ENCODE peak calls at places on chromosomes 4 and X, in four cellular contexts. F is HCT116, Q is GM12878, C is H1. P is an unnamed sample.

GRCh38 chr4:30555778-30556177 is 164.4 kb upstream of the PCDH7 start:
- DNase-seq in C (no peak), Q (no peak), F (no peak), P (no peak)

GRCh38 chr4:8917321-8917811 is 45.7 kb upstream of the HMX1 start:
- DNase-seq in Q (no peak), C (peak), F (no peak), P (no peak)

GRCh38 chrX:94058728-94059382 is 384.8 kb downstream of the FAM133A start:
- DNase-seq in F (no peak), C (no peak), Q (no peak), P (peak)

GRCh38 chr4:30437316-30437715 is 282.9 kb upstream of the PCDH7 start:
- DNase-seq in Q (no peak), C (no peak), F (no peak), P (no peak)

GRCh38 chr4:138114434-138114833 is 127.7 kb downstream of the SLC7A11 start:
- DNase-seq in C (no peak), F (no peak), Q (peak), P (no peak)

GRCh38 chrX:42128020-42128419 is 204.7 kb upstream of the CASK start:
- DNase-seq in C (no peak), Q (no peak), F (no peak), P (no peak)

GRCh38 chr4:132108784-132109183 is 1040.3 kb upstream of the PCDH10 start:
- DNase-seq in C (no peak), Q (no peak), F (no peak), P (no peak)

GRCh38 chrX:136528645-136529315 is 3.2 kb upstream of the VGLL1 start:
- DNase-seq in C (peak), Q (no peak), F (no peak), P (no peak)

GRCh38 chrX:136065044-136065671 is 79.9 kb downstream of the SLC9A6 start:
- DNase-seq in Q (no peak), C (no peak), F (no peak), P (peak)

GRCh38 chr4:165874072-165874798 is 1.2 kb downstream of the TLL1 start:
- DNase-seq in C (peak), F (no peak), Q (no peak), P (no peak)
- TF ChIP-seq SRF in C (no peak), F (no peak), Q (no peak), P (no peak)

GRCh38 chrX:20463296-20464075 is 196.8 kb upstream of the RPS6KA3 start:
- DNase-seq in F (no peak), Q (no peak), C (no peak), P (no peak)
- TF ChIP-seq SRF in F (no peak), Q (no peak), C (no peak), P (no peak)

GRCh38 chrX:100830547-100830946 is 10.4 kb downstream of the CSTF2 start:
- DNase-seq in C (no peak), F (no peak), Q (peak), P (no peak)

GRCh38 chrX:100830143-100830542 is 10.0 kb downstream of the CSTF2 start:
- DNase-seq in C (no peak), F (no peak), Q (no peak), P (no peak)

GRCh38 chrX:100831219-100831946 is 11.2 kb downstream of the CSTF2 start:
- DNase-seq in Q (no peak), C (no peak), F (no peak), P (no peak)

DNA sequence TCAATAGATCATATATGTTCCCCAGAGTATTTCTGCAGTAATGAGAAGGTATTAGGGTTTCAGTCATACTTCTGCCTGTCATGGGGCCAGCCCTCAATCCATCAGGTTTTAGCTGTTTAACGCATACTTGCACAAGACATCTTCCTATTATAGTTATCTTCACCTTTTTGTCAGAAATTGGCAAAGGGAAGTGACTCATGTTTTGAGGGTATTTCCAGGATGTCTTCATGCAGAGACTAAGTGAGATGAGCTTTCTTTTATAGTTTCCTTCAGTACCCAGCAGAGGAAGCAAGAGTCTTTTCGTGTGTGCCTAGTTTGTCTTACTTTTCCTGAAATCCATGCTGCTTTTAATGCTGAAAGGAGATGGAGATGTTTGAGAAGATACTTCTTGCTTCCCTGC is 9.5 kb downstream of the CSTF2 start:
- DNase-seq in C (no peak), F (no peak), Q (peak), P (no peak)
- TF ChIP-seq SRF in C (no peak), F (no peak), Q (no peak), P (no peak)

GRCh38 chr4:130172156-130172555 is 1076.2 kb downstream of the C4orf33 start:
- DNase-seq in Q (no peak), C (no peak), F (no peak), P (no peak)
- TF ChIP-seq SRF in Q (no peak), C (no peak), F (no peak), P (no peak)

P was measured in HepG2.